ENCODE peak calls at places on chromosomes 13 and 19, in four cellular contexts. Z is K562, C is HepG2, E is H1. Q is an unnamed sample.
A peak's percentile ranks its signal among the peaks of the same experiment; 100 is the strongest.

GRCh38 chr19:38944981-38945506 is 14.3 kb downstream of the MRPS12 start:
- DNase-seq in E (no peak), C (no peak), Z (peak; percentile 61), Q (peak; percentile 29)

GRCh38 chr19:13164370-13165090 is 14.3 kb downstream of the IER2 start:
- DNase-seq in Z (no peak), E (peak; percentile 99), C (peak; percentile 89), Q (peak; percentile 91)

GRCh38 chr13:107753286-107753685 is 462.1 kb downstream of the LIG4 start:
- DNase-seq in E (no peak), C (no peak), Z (no peak), Q (no peak)

GRCh38 chr13:20197361-20197834 is 4.7 kb upstream of the GJB2 start:
- DNase-seq in Z (peak; percentile 19), E (no peak), C (peak; percentile 41), Q (no peak)

GRCh38 chr19:8986296-8986695 is 23.9 kb downstream of the MUC16 start:
- DNase-seq in E (no peak), Z (no peak), C (no peak), Q (no peak)

GRCh38 chr19:4267901-4268815 is 10.9 kb upstream of the SHD start:
- DNase-seq in Z (no peak), C (peak; percentile 69), E (no peak), Q (no peak)

GRCh38 chr13:98556968-98557591 is 19.8 kb downstream of the STK24 start:
- DNase-seq in C (no peak), Z (no peak), E (no peak), Q (no peak)

GRCh38 chr13:40974460-40975407 is 44.4 kb downstream of the ELF1 start:
- DNase-seq in C (peak; percentile 65), Z (peak; percentile 46), E (no peak), Q (no peak)

GRCh38 chr13:114130708-114131580 is 1.5 kb downstream of the RASA3 start:
- DNase-seq in C (no peak), Z (peak; percentile 37), E (no peak), Q (no peak)

GRCh38 chr13:34748078-34748477 is 194.0 kb upstream of the NBEA start:
- DNase-seq in Z (no peak), C (no peak), E (no peak), Q (no peak)

GRCh38 chr19:49149652-49150105 is 5.5 kb downstream of the HRC start:
- DNase-seq in E (no peak), C (peak; percentile 76), Z (peak; percentile 33), Q (peak; percentile 82)

GRCh38 chr13:41344358-41344757 is 33.3 kb downstream of the NAA16 start:
- DNase-seq in E (no peak), Z (no peak), C (peak; percentile 27), Q (no peak)

GRCh38 chr13:45162821-45163220 is 38.0 kb downstream of the KCTD4 start:
- DNase-seq in Z (no peak), E (no peak), C (no peak), Q (no peak)

GRCh38 chr19:3041756-3042517 is 12.9 kb upstream of the TLE2 start:
- DNase-seq in Z (peak; percentile 79), C (no peak), E (no peak), Q (no peak)

GRCh38 chr19:2271516-2272103 is 10.4 kb downstream of the PEAK3 start:
- DNase-seq in C (no peak), Z (no peak), E (no peak), Q (peak; percentile 20)

GRCh38 chr19:6066661-6067646 is 43.3 kb downstream of the RFX2 start:
- DNase-seq in Z (peak; percentile 58), E (no peak), C (peak; percentile 97), Q (peak; percentile 87)

GRCh38 chr13:79724348-79725103 is 243.6 kb downstream of the NDFIP2 start:
- DNase-seq in C (peak; percentile 89), Z (no peak), E (no peak), Q (no peak)

GRCh38 chr13:76884571-76885202 is 1.5 kb downstream of the KCTD12 start:
- DNase-seq in C (no peak), E (no peak), Z (no peak), Q (no peak)

GRCh38 chr13:79781829-79782540 is 301.0 kb downstream of the NDFIP2 start:
- DNase-seq in E (no peak), Z (no peak), C (no peak), Q (no peak)

GRCh38 chr13:23740002-23740401 is 149.2 kb downstream of the MIPEP start:
- DNase-seq in Z (no peak), E (no peak), C (no peak), Q (no peak)

GRCh38 chr13:101511766-101512165 is 59.3 kb downstream of the ITGBL1 start:
- DNase-seq in Z (no peak), E (no peak), C (no peak), Q (no peak)

GRCh38 chr19:55483681-55484361 is 1.2 kb upstream of the NAT14 start:
- DNase-seq in Z (no peak), C (no peak), E (no peak), Q (no peak)

GRCh38 chr13:48505597-48506091 is 27.2 kb downstream of the RCBTB2 start:
- DNase-seq in E (no peak), C (no peak), Z (no peak), Q (no peak)

GRCh38 chr13:39888865-39889810 is 233.7 kb downstream of the COG6 start:
- DNase-seq in Z (no peak), C (no peak), E (no peak), Q (no peak)

GRCh38 chr13:114256547-114256946 is 21.9 kb downstream of the CDC16 start:
- DNase-seq in Z (no peak), E (no peak), C (no peak), Q (no peak)

GRCh38 chr13:48411281-48412099 is 1.4 kb downstream of the LPAR6 start:
- DNase-seq in E (no peak), Z (no peak), C (no peak), Q (no peak)

GRCh38 chr13:41608111-41608510 is 150.8 kb downstream of the RGCC start:
- DNase-seq in Z (no peak), C (no peak), E (no peak), Q (no peak)

GRCh38 chr19:53982611-53983010 is 8.8 kb upstream of the CACNG6 start:
- DNase-seq in C (no peak), E (no peak), Z (no peak), Q (peak; percentile 62)

GRCh38 chr19:41868989-41869300 is 8.1 kb upstream of the CD79A start:
- DNase-seq in Z (no peak), E (no peak), C (no peak), Q (no peak)

GRCh38 chr19:40165362-40165937 is 25.8 kb upstream of the MAP3K10 start:
- DNase-seq in E (peak; percentile 61), C (peak; percentile 44), Z (peak; percentile 53), Q (peak; percentile 90)

GRCh38 chr19:32662186-32662585 is 12.8 kb downstream of the ANKRD27 start:
- DNase-seq in E (no peak), Z (no peak), C (no peak), Q (no peak)

GRCh38 chr13:58134012-58134411 is 502.5 kb downstream of the PCDH17 start:
- DNase-seq in C (no peak), Z (no peak), E (no peak), Q (no peak)

GRCh38 chr19:9792191-9793050 is 23.9 kb upstream of the ZNF846 start:
- DNase-seq in C (peak; percentile 71), Z (peak; percentile 88), E (peak; percentile 96), Q (peak; percentile 97)

DNA sequence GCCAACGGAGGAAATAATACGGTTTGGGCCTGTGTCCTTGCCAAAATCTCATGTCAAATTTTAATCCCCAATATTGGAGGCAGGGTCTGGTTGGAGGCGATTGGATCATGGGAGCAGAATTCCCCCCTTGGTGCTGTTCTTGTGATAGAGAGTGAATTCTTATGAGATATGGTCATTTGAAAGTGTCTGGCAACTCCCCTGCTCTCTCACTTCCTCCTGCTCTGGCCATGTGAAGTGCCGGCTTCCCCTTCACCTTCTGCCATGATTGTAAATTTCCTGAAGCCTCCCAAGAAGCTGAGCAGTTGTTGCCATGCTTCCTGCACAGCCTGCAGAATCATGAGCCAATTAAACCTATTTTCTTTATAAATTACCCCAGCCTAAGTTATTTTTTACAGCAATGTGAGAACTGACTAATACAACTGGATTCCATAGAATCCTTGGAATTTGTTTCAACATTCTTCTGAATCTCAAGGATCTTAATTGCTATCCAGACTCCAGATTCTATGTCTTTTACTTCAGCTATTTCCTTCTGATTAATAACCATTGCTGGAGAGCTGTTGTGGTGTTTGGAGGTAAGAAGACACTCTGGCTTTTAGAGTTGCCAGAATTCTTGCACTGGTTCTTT is 328.1 kb downstream of the SLITRK5 start:
- DNase-seq in E (no peak), C (no peak), Z (no peak), Q (no peak)
- TF ChIP-seq JUN in E (no peak), C (no peak), Z (no peak), Q (no peak)

DNA sequence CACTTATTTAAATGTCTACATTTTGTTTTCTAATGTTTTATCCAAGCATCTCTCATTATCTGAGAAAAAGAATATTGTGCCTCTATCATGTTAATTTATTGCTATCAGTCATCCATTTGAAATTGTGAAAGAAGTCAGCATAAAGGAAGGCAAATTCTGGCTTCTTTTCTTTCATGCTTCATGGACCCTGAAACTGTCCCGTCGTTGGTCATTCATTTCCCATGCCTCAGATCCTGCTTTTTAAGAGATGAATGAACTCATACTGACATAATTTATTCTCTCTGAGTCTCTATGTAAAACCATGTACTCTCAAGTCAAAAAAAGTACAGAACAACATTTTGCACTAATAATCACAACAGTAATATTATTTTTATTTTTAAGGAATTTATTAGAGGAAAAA is 2512.0 kb downstream of the PCDH9 start:
- DNase-seq in C (no peak), Z (no peak), E (no peak), Q (no peak)
- TF ChIP-seq MAX in C (no peak), Z (no peak), E (no peak), Q (no peak)

GRCh38 chr13:96091932-96092253 is 2.0 kb downstream of the HS6ST3 start:
- DNase-seq in Z (no peak), E (no peak), C (no peak), Q (no peak)

GRCh38 chr13:96089139-96089538 is 768 bp upstream of the HS6ST3 start:
- DNase-seq in E (no peak), C (no peak), Z (no peak), Q (no peak)

GRCh38 chr13:96091164-96091931 is 1.4 kb downstream of the HS6ST3 start:
- DNase-seq in Z (no peak), E (no peak), C (no peak), Q (peak; percentile 53)

GRCh38 chr13:96089749-96090239 is at the start of gene HS6ST3:
- DNase-seq in Z (no peak), E (peak; percentile 38), C (no peak), Q (peak; percentile 75)

DNA sequence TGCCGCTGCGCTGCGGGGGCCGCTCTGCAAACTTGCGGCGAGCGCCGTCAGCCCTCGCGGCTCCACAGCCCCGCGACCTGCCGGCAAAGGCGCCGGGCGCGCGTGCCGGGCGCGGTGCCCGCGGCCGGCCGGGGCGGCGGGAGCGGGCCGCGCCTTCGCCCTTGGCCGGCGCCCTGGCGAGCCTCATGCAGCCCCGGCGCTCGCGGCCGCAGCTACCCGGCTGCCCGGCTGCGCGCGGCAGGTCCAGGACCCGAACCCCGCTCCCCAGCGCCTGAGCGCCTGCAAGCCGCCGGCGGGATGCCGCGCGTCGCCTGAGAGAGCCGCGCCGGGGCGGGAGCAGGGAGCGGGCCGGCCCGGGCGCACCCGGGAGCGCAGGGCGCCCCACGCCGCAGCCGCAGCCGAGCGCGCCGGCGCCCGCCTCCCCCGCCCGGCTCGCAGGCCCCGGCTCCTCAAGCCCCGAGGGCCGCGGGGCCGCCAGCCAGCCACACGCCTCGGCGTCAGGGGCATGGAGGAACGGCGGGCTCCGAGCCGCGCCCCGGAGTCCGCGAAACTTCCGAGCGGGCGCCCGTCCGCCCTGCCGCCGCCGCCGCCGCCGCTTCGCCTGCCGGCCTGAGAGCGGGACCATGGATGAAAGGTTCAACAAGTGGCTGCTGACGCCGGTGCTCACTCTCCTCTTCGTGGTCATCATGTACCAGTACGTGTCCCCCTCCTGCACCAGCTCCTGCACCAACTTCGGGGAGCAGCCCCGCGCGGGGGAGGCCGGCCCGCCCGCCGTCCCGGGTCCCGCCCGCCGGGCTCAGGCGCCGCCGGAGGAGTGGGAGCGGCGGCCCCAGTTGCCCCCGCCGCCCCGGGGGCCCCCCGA is 564 bp downstream of the HS6ST3 start:
- DNase-seq in Z (peak; percentile 5), E (no peak), C (no peak), Q (peak; percentile 50)
- TF ChIP-seq SP1 in Z (no peak), E (no peak), C (no peak), Q (peak; percentile 29)

GRCh38 chr13:32783067-32783466 is 196.8 kb downstream of the PDS5B start:
- DNase-seq in E (no peak), Z (no peak), C (no peak), Q (no peak)
- TF ChIP-seq JUN in E (no peak), Z (no peak), C (no peak), Q (no peak)